ENCODE peak calls at places on chromosome 19, in seven cellular contexts. M is CD8-positive, alpha-beta T cell; A is fibroblast of lung; N is suprapubic skin; V is DND-41; Y is cardiac fibroblast; D is sigmoid colon. G is an unnamed sample.

GRCh38 chr19:46972301-46972700 is 47.3 kb upstream of the NPAS1 start:
- DNase-seq in M (no peak), A (no peak), N (no peak), V (no peak), Y (peak), D (no peak), G (no peak)

GRCh38 chr19:31054430-31054829 is 294.8 kb downstream of the TSHZ3 start:
- DNase-seq in M (no peak), A (peak), N (no peak), V (peak), Y (peak), D (no peak), G (no peak)

GRCh38 chr19:18629166-18630088 is 7.4 kb upstream of the KLHL26 start:
- DNase-seq in M (no peak), A (no peak), N (peak), V (no peak), Y (peak), D (no peak), G (no peak)

GRCh38 chr19:51000426-51000825 is 978 bp downstream of the KLK8 start:
- DNase-seq in M (no peak), A (no peak), N (no peak), V (no peak), Y (no peak), D (peak), G (no peak)

GRCh38 chr19:39971380-39971841 is 446 bp downstream of the PSMC4 start:
- DNase-seq in M (no peak), A (no peak), N (no peak), V (no peak), Y (no peak), D (peak), G (no peak)

GRCh38 chr19:3056454-3057016 is 5.8 kb downstream of the TLE5 start:
- DNase-seq in M (no peak), A (no peak), N (no peak), V (no peak), Y (no peak), D (no peak), G (no peak)

GRCh38 chr19:21483589-21484170 is 21.7 kb upstream of the ZNF429 start:
- DNase-seq in M (peak), A (no peak), N (no peak), V (peak), Y (peak), D (peak), G (no peak)

GRCh38 chr19:43664008-43664407 is 6.0 kb downstream of the PLAUR start:
- DNase-seq in M (no peak), A (no peak), N (no peak), V (peak), Y (no peak), D (no peak), G (peak)

GRCh38 chr19:12703056-12703455 is 6.6 kb upstream of the FBXW9 start:
- DNase-seq in M (no peak), A (peak), N (no peak), V (peak), Y (peak), D (no peak), G (no peak)

DNA sequence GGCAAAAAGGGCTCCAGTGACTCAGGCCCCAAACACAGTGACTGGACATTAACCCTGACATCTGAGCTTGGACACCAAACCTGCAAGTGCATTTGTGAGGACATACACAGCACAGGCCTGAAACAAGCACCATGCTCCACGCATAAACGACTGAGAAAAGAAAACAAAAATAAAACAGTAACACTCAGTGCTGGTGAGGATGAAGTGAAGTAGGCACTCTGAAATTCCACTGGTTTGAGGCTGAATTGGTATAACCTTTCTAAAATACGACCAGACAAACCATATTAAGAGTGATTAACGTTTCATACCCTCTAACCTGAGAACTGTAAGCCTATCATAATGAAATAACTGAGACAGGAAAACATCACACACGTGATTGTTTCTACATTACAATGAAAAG is 5.5 kb downstream of the SLC35E1 start:
- DNase-seq in M (no peak), A (no peak), N (no peak), V (no peak), Y (no peak), D (no peak), G (no peak)
- H3K4me3 ChIP-seq in M (no peak), A (no peak), N (no peak), V (no peak), Y (no peak), D (no peak), G (peak)

GRCh38 chr19:48835734-48836088 is 580 bp downstream of the HSD17B14 start:
- DNase-seq in M (peak), A (peak), N (peak), V (peak), Y (peak), D (peak), G (peak)

GRCh38 chr19:48837081-48837524 is 812 bp upstream of the HSD17B14 start:
- DNase-seq in M (peak), A (peak), N (peak), V (peak), Y (peak), D (peak), G (peak)

GRCh38 chr19:48836089-48837017 is at the start of gene HSD17B14:
- DNase-seq in M (no peak), A (peak), N (peak), V (no peak), Y (no peak), D (peak), G (no peak)

GRCh38 chr19:48841047-48841446 is 4.8 kb upstream of the HSD17B14 start:
- DNase-seq in M (no peak), A (no peak), N (no peak), V (no peak), Y (no peak), D (no peak), G (no peak)

DNA sequence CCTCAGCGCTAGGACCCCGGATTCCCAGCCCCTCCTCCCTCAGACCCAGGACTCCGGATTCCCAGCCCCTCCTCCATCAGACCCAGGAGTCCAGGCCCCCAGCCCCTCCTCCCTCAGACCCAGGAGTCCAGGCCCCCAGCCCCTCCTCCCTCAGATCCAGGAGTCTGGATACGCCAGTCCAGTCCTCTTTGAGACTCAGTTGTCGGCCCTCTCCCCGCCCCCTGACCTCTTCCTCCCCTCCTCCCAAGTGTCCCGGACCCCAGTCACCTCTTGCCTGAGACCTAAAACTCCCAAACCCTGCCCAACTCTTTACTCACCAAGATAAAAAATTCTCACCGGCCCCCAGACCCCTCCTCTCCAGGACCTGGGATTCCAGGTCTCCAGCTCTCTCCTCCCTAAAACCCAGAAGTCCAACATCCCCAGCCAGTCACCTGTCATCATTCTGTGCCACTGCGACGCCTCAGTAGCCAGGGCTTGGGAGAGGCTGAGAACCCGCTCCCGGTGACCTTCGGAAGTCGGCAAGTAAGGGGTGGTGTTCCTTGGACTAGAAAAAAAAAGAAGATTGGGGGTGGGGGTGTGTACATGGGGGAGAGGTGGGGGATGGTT is 1.4 kb upstream of the HSD17B14 start:
- DNase-seq in M (no peak), A (no peak), N (no peak), V (no peak), Y (no peak), D (peak), G (no peak)
- H3K4me3 ChIP-seq in M (peak), A (no peak), N (no peak), V (no peak), Y (no peak), D (peak), G (no peak)

DNA sequence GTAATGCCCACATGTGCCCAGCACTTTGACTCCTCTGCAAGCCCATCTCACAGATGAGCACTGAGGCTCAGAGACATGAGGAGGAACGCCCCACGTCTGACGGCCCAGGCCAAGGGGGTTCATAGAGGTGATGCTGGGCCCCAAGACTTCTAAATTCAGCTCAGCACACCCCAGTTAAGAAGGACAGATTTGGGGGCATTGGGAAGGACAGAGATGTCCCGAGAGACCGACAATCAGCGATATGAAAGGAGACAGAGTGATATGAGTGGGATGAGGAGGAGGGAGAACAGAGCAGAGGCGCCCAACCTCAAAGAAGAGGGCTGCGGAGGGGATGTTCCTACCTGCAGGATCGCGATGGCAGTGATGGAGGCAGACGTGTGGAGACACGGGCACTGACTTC is at the start of gene CNFN:
- DNase-seq in M (no peak), A (no peak), N (no peak), V (no peak), Y (no peak), D (no peak), G (no peak)
- H3K4me3 ChIP-seq in M (no peak), A (no peak), N (no peak), V (no peak), Y (no peak), D (no peak), G (no peak)

DNA sequence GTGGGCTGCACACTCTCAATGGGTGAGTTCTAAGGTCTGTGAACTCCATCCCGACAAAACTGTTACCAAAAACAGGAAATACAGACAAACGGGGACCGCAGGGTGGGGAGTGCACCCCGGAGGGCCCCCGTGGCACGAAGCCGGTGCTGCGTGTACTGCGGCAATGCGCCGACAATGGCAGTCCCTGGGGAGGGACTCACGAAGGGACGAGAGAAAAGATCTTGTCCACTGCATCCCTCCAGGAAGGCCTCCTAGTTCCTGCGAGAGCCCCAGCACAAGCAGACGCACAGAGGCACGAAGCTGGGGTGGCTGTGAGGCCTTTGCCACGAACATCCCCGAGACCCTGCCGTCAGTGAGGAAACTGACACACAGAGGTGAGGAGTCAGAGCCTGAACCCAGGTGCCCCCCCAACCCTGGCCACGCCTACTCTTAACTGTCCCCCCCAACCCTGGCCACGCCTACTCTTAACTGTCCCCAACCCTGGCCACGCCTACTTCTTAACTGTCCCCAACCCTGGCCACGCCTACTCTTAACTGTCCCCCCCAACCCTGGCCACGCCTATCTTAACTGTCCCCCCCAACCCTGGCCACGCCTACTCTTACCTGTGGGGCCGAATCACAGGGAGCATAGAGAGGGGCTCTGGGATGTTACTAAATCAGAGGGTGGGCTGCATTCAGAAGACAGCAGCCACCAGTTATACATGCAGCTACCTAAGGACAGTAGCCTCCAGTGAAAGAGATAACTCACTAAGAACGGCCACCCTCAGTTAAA is 4.2 kb downstream of the MED16 start:
- DNase-seq in M (peak), A (no peak), N (no peak), V (no peak), Y (no peak), D (no peak), G (no peak)
- H3K4me3 ChIP-seq in M (no peak), A (no peak), N (no peak), V (no peak), Y (no peak), D (no peak), G (no peak)

GRCh38 chr19:14112051-14112808 is 5.3 kb downstream of the PRKACA start:
- DNase-seq in M (no peak), A (no peak), N (peak), V (no peak), Y (peak), D (no peak), G (no peak)

GRCh38 chr19:14114439-14114838 is 3.1 kb downstream of the PRKACA start:
- DNase-seq in M (no peak), A (no peak), N (no peak), V (no peak), Y (no peak), D (no peak), G (no peak)

GRCh38 chr19:14112809-14113385 is 4.7 kb downstream of the PRKACA start:
- DNase-seq in M (no peak), A (no peak), N (peak), V (no peak), Y (no peak), D (peak), G (no peak)

GRCh38 chr19:14114854-14115253 is 2.7 kb downstream of the PRKACA start:
- DNase-seq in M (no peak), A (no peak), N (peak), V (peak), Y (peak), D (peak), G (peak)

GRCh38 chr19:14113762-14114414 is 3.7 kb downstream of the PRKACA start:
- DNase-seq in M (no peak), A (no peak), N (no peak), V (peak), Y (no peak), D (no peak), G (peak)
- H3K4me3 ChIP-seq in M (no peak), A (no peak), N (no peak), V (no peak), Y (no peak), D (no peak), G (no peak)

GRCh38 chr19:4609878-4610511 is 29.3 kb upstream of the TNFAIP8L1 start:
- DNase-seq in M (no peak), A (no peak), N (no peak), V (no peak), Y (no peak), D (no peak), G (no peak)
- H3K4me3 ChIP-seq in M (no peak), A (no peak), N (no peak), V (no peak), Y (no peak), D (no peak), G (no peak)

DNA sequence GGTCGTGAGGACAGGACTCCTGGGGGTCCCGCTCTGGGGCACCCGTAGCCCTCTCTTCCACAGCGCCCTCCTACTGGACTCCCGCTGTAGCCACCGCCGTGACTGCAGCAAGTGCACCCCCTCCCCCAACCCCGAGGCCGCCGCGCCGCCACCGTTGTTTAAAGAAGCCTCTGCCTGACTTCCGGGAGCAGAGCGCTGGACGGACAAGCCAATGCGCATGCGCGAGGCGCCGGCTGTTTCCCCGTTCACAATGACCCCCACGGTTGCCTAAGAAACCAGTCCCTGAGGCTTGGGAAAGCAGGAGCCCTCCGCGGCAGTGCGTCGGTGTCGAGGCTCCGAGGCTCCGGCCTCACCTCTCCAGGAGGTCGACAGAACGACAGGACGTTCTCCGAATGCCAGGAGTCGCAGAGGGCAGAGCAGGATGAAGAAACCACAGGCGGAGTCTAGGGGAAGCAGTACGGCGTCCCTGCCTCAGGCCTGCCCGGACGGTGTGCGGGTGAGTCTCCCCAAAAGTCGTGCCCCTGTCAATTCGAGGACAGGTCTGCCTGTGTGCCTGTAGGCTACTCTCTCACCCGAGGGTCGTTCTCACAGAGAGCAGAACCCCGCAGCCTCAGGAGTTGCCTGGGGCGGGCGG is 70.5 kb upstream of the ZNF420 start:
- DNase-seq in M (peak), A (peak), N (no peak), V (no peak), Y (peak), D (peak), G (peak)
- H3K4me3 ChIP-seq in M (peak), A (peak), N (peak), V (no peak), Y (peak), D (peak), G (peak)

GRCh38 chr19:38671654-38672053 is 24.2 kb downstream of the ACTN4 start:
- DNase-seq in M (no peak), A (no peak), N (no peak), V (no peak), Y (no peak), D (no peak), G (no peak)
- H3K4me3 ChIP-seq in M (no peak), A (no peak), N (no peak), V (no peak), Y (no peak), D (no peak), G (no peak)